ENCODE peak calls at places on chromosomes 2 and 18, in nine cellular contexts. One of them, this sample, is unnamed.

GRCh38 chr2:192741889-192742288 is 547.2 kb upstream of the TMEFF2 start:
- DNase-seq in activated CD4-positive, alpha-beta T cell treated with anti-CD3 and anti-CD28 coated beads, Interleukin-2, amount 50 U/mL, for 24 hours: no peak
- DNase-seq in T1000: no peak
- DNase-seq in PC-9: no peak
- DNase-seq in hypothalamus: no peak
- DNase-seq in GM06990: no peak
- DNase-seq in hepatocyte: peak
- DNase-seq in GM04504: no peak
- DNase-seq in AG09319: no peak
- DNase-seq in this sample: no peak

GRCh38 chr2:61420986-61421546 is 49.8 kb downstream of the USP34 start:
- DNase-seq in GM04504: no peak
- DNase-seq in GM06990: no peak
- DNase-seq in hepatocyte: no peak
- DNase-seq in hypothalamus: no peak
- DNase-seq in T1000: no peak
- DNase-seq in activated CD4-positive, alpha-beta T cell treated with anti-CD3 and anti-CD28 coated beads, Interleukin-2, amount 50 U/mL, for 24 hours: no peak
- DNase-seq in PC-9: no peak
- DNase-seq in AG09319: no peak
- DNase-seq in this sample: no peak

GRCh38 chr18:77572537-77572936 is 322.9 kb downstream of the GALR1 start:
- DNase-seq in GM04504: no peak
- DNase-seq in hepatocyte: no peak
- DNase-seq in activated CD4-positive, alpha-beta T cell treated with anti-CD3 and anti-CD28 coated beads, Interleukin-2, amount 50 U/mL, for 24 hours: no peak
- DNase-seq in PC-9: no peak
- DNase-seq in hypothalamus: no peak
- DNase-seq in T1000: no peak
- DNase-seq in AG09319: no peak
- DNase-seq in GM06990: no peak
- DNase-seq in this sample: no peak

GRCh38 chr2:44291281-44292248 is 16.3 kb downstream of the SLC3A1 start:
- DNase-seq in activated CD4-positive, alpha-beta T cell treated with anti-CD3 and anti-CD28 coated beads, Interleukin-2, amount 50 U/mL, for 24 hours: no peak
- DNase-seq in PC-9: peak
- DNase-seq in hypothalamus: peak
- DNase-seq in GM06990: no peak
- DNase-seq in T1000: peak
- DNase-seq in hepatocyte: peak
- DNase-seq in GM04504: peak
- DNase-seq in AG09319: peak
- DNase-seq in this sample: peak

GRCh38 chr18:11387880-11388279 is 221.5 kb upstream of the SLC35G4 start:
- DNase-seq in GM06990: no peak
- DNase-seq in hypothalamus: no peak
- DNase-seq in GM04504: no peak
- DNase-seq in activated CD4-positive, alpha-beta T cell treated with anti-CD3 and anti-CD28 coated beads, Interleukin-2, amount 50 U/mL, for 24 hours: no peak
- DNase-seq in PC-9: peak
- DNase-seq in AG09319: no peak
- DNase-seq in T1000: no peak
- DNase-seq in hepatocyte: peak
- DNase-seq in this sample: peak

GRCh38 chr2:240925576-240926515 is 19.7 kb downstream of the CROCC2 start:
- DNase-seq in PC-9: peak
- DNase-seq in AG09319: no peak
- DNase-seq in GM04504: no peak
- DNase-seq in T1000: no peak
- DNase-seq in hepatocyte: no peak
- DNase-seq in hypothalamus: no peak
- DNase-seq in GM06990: peak
- DNase-seq in activated CD4-positive, alpha-beta T cell treated with anti-CD3 and anti-CD28 coated beads, Interleukin-2, amount 50 U/mL, for 24 hours: no peak
- DNase-seq in this sample: no peak

GRCh38 chr2:117058366-117058765 is 756.1 kb upstream of the DDX18 start:
- DNase-seq in hepatocyte: no peak
- DNase-seq in T1000: no peak
- DNase-seq in GM04504: no peak
- DNase-seq in GM06990: no peak
- DNase-seq in hypothalamus: no peak
- DNase-seq in AG09319: no peak
- DNase-seq in PC-9: no peak
- DNase-seq in activated CD4-positive, alpha-beta T cell treated with anti-CD3 and anti-CD28 coated beads, Interleukin-2, amount 50 U/mL, for 24 hours: no peak
- DNase-seq in this sample: no peak

GRCh38 chr2:43519711-43520221 is 76.1 kb downstream of the THADA start:
- DNase-seq in AG09319: peak
- DNase-seq in GM04504: peak
- DNase-seq in activated CD4-positive, alpha-beta T cell treated with anti-CD3 and anti-CD28 coated beads, Interleukin-2, amount 50 U/mL, for 24 hours: no peak
- DNase-seq in GM06990: no peak
- DNase-seq in hepatocyte: no peak
- DNase-seq in hypothalamus: no peak
- DNase-seq in T1000: peak
- DNase-seq in PC-9: peak
- DNase-seq in this sample: peak

GRCh38 chr2:132567682-132568081 is 102.3 kb downstream of the LYPD1 start:
- DNase-seq in hepatocyte: no peak
- DNase-seq in PC-9: no peak
- DNase-seq in T1000: no peak
- DNase-seq in hypothalamus: no peak
- DNase-seq in GM04504: no peak
- DNase-seq in AG09319: no peak
- DNase-seq in GM06990: no peak
- DNase-seq in activated CD4-positive, alpha-beta T cell treated with anti-CD3 and anti-CD28 coated beads, Interleukin-2, amount 50 U/mL, for 24 hours: no peak
- DNase-seq in this sample: no peak

GRCh38 chr2:38077431-38077769 is 1.4 kb upstream of the CYP1B1 start:
- DNase-seq in AG09319: no peak
- DNase-seq in T1000: no peak
- DNase-seq in GM04504: no peak
- DNase-seq in PC-9: no peak
- DNase-seq in hypothalamus: no peak
- DNase-seq in activated CD4-positive, alpha-beta T cell treated with anti-CD3 and anti-CD28 coated beads, Interleukin-2, amount 50 U/mL, for 24 hours: no peak
- DNase-seq in GM06990: no peak
- DNase-seq in hepatocyte: no peak
- DNase-seq in this sample: no peak

GRCh38 chr18:79479761-79480161 is 84.0 kb downstream of the NFATC1 start:
- DNase-seq in PC-9: no peak
- DNase-seq in GM06990: no peak
- DNase-seq in GM04504: no peak
- DNase-seq in T1000: no peak
- DNase-seq in activated CD4-positive, alpha-beta T cell treated with anti-CD3 and anti-CD28 coated beads, Interleukin-2, amount 50 U/mL, for 24 hours: no peak
- DNase-seq in hypothalamus: no peak
- DNase-seq in AG09319: no peak
- DNase-seq in hepatocyte: no peak
- DNase-seq in this sample: no peak